ENCODE peak calls at places on chromosomes 16 and 17, in four cellular contexts. One of them, this sample, is unnamed.

GRCh38 chr16:2702871-2703745 is 16.9 kb downstream of the PRSS27 start:
- DNase-seq in mucosa of descending colon: no peak
- DNase-seq in fibroblast of mammary gland: no peak
- DNase-seq in transverse colon: no peak
- DNase-seq in this sample: no peak

GRCh38 chr17:75625813-75626486 is 7.3 kb upstream of the SMIM5 start:
- DNase-seq in mucosa of descending colon: no peak
- DNase-seq in fibroblast of mammary gland: peak; percentile 11
- DNase-seq in transverse colon: no peak
- DNase-seq in this sample: no peak

GRCh38 chr17:34886831-34887230 is 74.4 kb downstream of the CCT6B start:
- DNase-seq in mucosa of descending colon: no peak
- DNase-seq in fibroblast of mammary gland: no peak
- DNase-seq in transverse colon: no peak
- DNase-seq in this sample: no peak

GRCh38 chr17:61508912-61509311 is 56.7 kb downstream of the TBX4 start:
- DNase-seq in mucosa of descending colon: no peak
- DNase-seq in fibroblast of mammary gland: no peak
- DNase-seq in transverse colon: no peak
- DNase-seq in this sample: no peak

GRCh38 chr16:68040506-68041288 is 17.6 kb downstream of the DUS2 start:
- DNase-seq in mucosa of descending colon: peak; percentile 89
- DNase-seq in fibroblast of mammary gland: peak; percentile 60
- DNase-seq in transverse colon: peak; percentile 89
- DNase-seq in this sample: no peak

GRCh38 chr16:27779719-27780161 is 229.8 kb downstream of the KATNIP start:
- DNase-seq in mucosa of descending colon: no peak
- DNase-seq in fibroblast of mammary gland: peak; percentile 61
- DNase-seq in transverse colon: no peak
- DNase-seq in this sample: peak; percentile 98

GRCh38 chr17:11636771-11637170 is 38.5 kb downstream of the DNAH9 start:
- DNase-seq in mucosa of descending colon: no peak
- DNase-seq in fibroblast of mammary gland: no peak
- DNase-seq in transverse colon: no peak
- DNase-seq in this sample: no peak

GRCh38 chr17:39634384-39634871 is 2.5 kb upstream of the STARD3 start:
- DNase-seq in mucosa of descending colon: no peak
- DNase-seq in fibroblast of mammary gland: peak; percentile 50
- DNase-seq in transverse colon: peak; percentile 16
- DNase-seq in this sample: no peak

GRCh38 chr16:82657239-82657638 is 30.5 kb downstream of the CDH13 start:
- DNase-seq in mucosa of descending colon: no peak
- DNase-seq in fibroblast of mammary gland: peak; percentile 52
- DNase-seq in transverse colon: no peak
- DNase-seq in this sample: no peak

GRCh38 chr17:49312722-49313121 is 49.3 kb downstream of the ZNF652 start:
- DNase-seq in mucosa of descending colon: no peak
- DNase-seq in fibroblast of mammary gland: no peak
- DNase-seq in transverse colon: no peak
- DNase-seq in this sample: no peak

GRCh38 chr16:54280751-54281150 is 5.8 kb downstream of the IRX3 start:
- DNase-seq in mucosa of descending colon: no peak
- DNase-seq in fibroblast of mammary gland: peak; percentile 52
- DNase-seq in transverse colon: no peak
- DNase-seq in this sample: no peak

GRCh38 chr17:75031972-75032895 is 14.5 kb downstream of the ATP5PD start:
- DNase-seq in mucosa of descending colon: peak; percentile 58
- DNase-seq in fibroblast of mammary gland: peak; percentile 92
- DNase-seq in transverse colon: peak; percentile 74
- DNase-seq in this sample: peak; percentile 49

GRCh38 chr16:22665803-22666202 is 148.2 kb upstream of the HS3ST2 start:
- DNase-seq in mucosa of descending colon: no peak
- DNase-seq in fibroblast of mammary gland: no peak
- DNase-seq in transverse colon: no peak
- DNase-seq in this sample: no peak

GRCh38 chr16:84220851-84221250 is 19.0 kb downstream of the KCNG4 start:
- DNase-seq in mucosa of descending colon: no peak
- DNase-seq in fibroblast of mammary gland: no peak
- DNase-seq in transverse colon: no peak
- DNase-seq in this sample: no peak

GRCh38 chr16:8489580-8489979 is 100.7 kb downstream of the TMEM114 start:
- DNase-seq in mucosa of descending colon: no peak
- DNase-seq in fibroblast of mammary gland: no peak
- DNase-seq in transverse colon: no peak
- DNase-seq in this sample: no peak

GRCh38 chr17:78258323-78259229 is 27.1 kb downstream of the TMEM235 start:
- DNase-seq in mucosa of descending colon: no peak
- DNase-seq in fibroblast of mammary gland: no peak
- DNase-seq in transverse colon: no peak
- DNase-seq in this sample: no peak

GRCh38 chr17:71791311-71791710 is 329.5 kb upstream of the SOX9 start:
- DNase-seq in mucosa of descending colon: no peak
- DNase-seq in fibroblast of mammary gland: no peak
- DNase-seq in transverse colon: no peak
- DNase-seq in this sample: no peak

GRCh38 chr17:2958706-2959222 is 104.6 kb downstream of the OR1D5 start:
- DNase-seq in mucosa of descending colon: peak; percentile 14
- DNase-seq in fibroblast of mammary gland: no peak
- DNase-seq in transverse colon: no peak
- DNase-seq in this sample: no peak

GRCh38 chr16:4976079-4976478 is 17.9 kb downstream of the SEC14L5 start:
- DNase-seq in mucosa of descending colon: no peak
- DNase-seq in fibroblast of mammary gland: no peak
- DNase-seq in transverse colon: no peak
- DNase-seq in this sample: no peak

GRCh38 chr17:951388-952132 is 28.0 kb downstream of the NXN start:
- DNase-seq in mucosa of descending colon: peak; percentile 28
- DNase-seq in fibroblast of mammary gland: peak; percentile 86
- DNase-seq in transverse colon: peak; percentile 40
- DNase-seq in this sample: peak; percentile 76

GRCh38 chr17:2071421-2072281 is 16.7 kb downstream of the HIC1 start:
- DNase-seq in mucosa of descending colon: no peak
- DNase-seq in fibroblast of mammary gland: peak; percentile 21
- DNase-seq in transverse colon: peak; percentile 40
- DNase-seq in this sample: no peak

GRCh38 chr16:53545433-53545832 is 42.4 kb upstream of the AKTIP start:
- DNase-seq in mucosa of descending colon: no peak
- DNase-seq in fibroblast of mammary gland: no peak
- DNase-seq in transverse colon: no peak
- DNase-seq in this sample: no peak

GRCh38 chr16:83402969-83403368 is 404.8 kb upstream of the HSBP1 start:
- DNase-seq in mucosa of descending colon: no peak
- DNase-seq in fibroblast of mammary gland: peak; percentile 49
- DNase-seq in transverse colon: no peak
- DNase-seq in this sample: peak; percentile 11

GRCh38 chr16:4214215-4214621 is 27.7 kb downstream of the SRL start:
- DNase-seq in mucosa of descending colon: no peak
- DNase-seq in fibroblast of mammary gland: peak; percentile 94
- DNase-seq in transverse colon: peak; percentile 15
- DNase-seq in this sample: peak; percentile 96

GRCh38 chr17:67970783-67971182 is 25.5 kb downstream of the C17orf58 start:
- DNase-seq in mucosa of descending colon: no peak
- DNase-seq in fibroblast of mammary gland: no peak
- DNase-seq in transverse colon: no peak
- DNase-seq in this sample: no peak

GRCh38 chr17:9905902-9906301 is 831 bp upstream of the RCVRN start:
- DNase-seq in mucosa of descending colon: no peak
- DNase-seq in fibroblast of mammary gland: peak; percentile 51
- DNase-seq in transverse colon: no peak
- DNase-seq in this sample: no peak

GRCh38 chr17:50498021-50498874 is 10.0 kb upstream of the MYCBPAP start:
- DNase-seq in mucosa of descending colon: peak; percentile 40
- DNase-seq in fibroblast of mammary gland: no peak
- DNase-seq in transverse colon: peak; percentile 50
- DNase-seq in this sample: no peak

GRCh38 chr17:50890675-50891516 is 24.7 kb upstream of the TOB1 start:
- DNase-seq in mucosa of descending colon: no peak
- DNase-seq in fibroblast of mammary gland: no peak
- DNase-seq in transverse colon: no peak
- DNase-seq in this sample: no peak

GRCh38 chr17:29622337-29623282 is at the start of gene CORO6:
- DNase-seq in mucosa of descending colon: peak; percentile 69
- DNase-seq in fibroblast of mammary gland: no peak
- DNase-seq in transverse colon: peak; percentile 47
- DNase-seq in this sample: no peak

GRCh38 chr16:79962962-79963361 is 362.4 kb upstream of the MAF start:
- DNase-seq in mucosa of descending colon: no peak
- DNase-seq in fibroblast of mammary gland: no peak
- DNase-seq in transverse colon: no peak
- DNase-seq in this sample: no peak
- TF ChIP-seq CTCF in mucosa of descending colon: no peak
- TF ChIP-seq CTCF in fibroblast of mammary gland: no peak
- TF ChIP-seq CTCF in transverse colon: no peak
- TF ChIP-seq CTCF in this sample: no peak

DNA sequence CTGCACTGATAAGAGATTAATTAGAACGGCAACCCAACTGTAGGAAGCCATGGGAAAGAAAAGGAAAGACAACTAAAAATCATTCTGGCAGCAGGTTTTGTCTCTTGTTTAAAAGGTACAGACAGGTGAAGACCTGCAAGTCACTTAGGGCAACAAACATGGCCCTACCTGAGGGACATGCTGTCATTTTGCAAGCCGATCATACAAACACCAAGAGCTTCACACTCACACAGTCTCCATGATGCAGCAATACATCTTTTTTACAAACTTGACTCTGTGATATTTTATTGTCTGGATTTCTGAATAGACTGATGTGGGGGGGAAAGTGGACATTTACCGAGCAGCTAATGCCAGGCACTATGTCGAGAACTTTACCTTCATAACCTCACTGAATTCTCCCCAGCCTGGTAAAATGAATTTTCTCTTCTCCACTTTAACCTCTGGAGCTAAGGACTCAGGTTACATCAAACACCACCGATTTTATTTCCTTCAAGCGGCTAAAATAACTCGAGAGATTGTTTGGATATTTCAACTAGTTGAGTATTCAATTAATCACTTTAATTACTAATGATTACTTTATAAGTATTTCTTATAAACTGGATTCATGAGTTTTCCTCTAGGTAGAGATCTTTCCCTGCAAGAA is 101.6 kb downstream of the PARN start:
- DNase-seq in mucosa of descending colon: no peak
- DNase-seq in fibroblast of mammary gland: no peak
- DNase-seq in transverse colon: no peak
- DNase-seq in this sample: no peak
- H3K4me3 ChIP-seq in mucosa of descending colon: no peak overlapping the region
- H3K4me3 ChIP-seq in fibroblast of mammary gland: no peak overlapping the region
- H3K4me3 ChIP-seq in transverse colon: no peak overlapping the region
- H3K4me3 ChIP-seq in this sample: no peak overlapping the region

DNA sequence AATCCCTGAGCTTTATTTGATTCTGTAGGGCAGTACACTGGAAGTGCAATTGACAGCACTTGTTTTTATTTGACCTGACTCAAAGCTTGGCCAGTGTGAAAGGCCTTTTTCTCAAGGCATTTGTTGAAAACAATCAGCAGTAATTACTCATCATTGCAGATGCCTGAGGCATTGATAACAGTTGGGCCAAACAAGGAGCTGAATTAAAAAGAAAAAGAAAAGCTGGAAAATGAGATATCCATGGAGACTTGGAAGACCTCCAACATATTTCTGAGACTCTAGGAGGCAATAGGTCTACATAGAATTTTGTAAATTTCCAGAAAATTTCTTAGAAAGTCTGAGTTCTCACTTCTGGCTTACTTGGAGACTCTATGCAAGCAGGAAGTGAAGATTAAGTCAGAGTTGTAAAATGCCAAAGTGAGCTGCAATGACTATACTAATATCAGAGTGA is 200.8 kb upstream of the KCNJ16 start:
- DNase-seq in mucosa of descending colon: no peak
- DNase-seq in fibroblast of mammary gland: peak; percentile 82
- DNase-seq in transverse colon: no peak
- DNase-seq in this sample: peak; percentile 58
- TF ChIP-seq CTCF in mucosa of descending colon: no peak
- TF ChIP-seq CTCF in fibroblast of mammary gland: no peak
- TF ChIP-seq CTCF in transverse colon: no peak
- TF ChIP-seq CTCF in this sample: no peak

GRCh38 chr16:29744541-29745101 is 1.2 kb downstream of the C16orf54 start:
- DNase-seq in mucosa of descending colon: no peak
- DNase-seq in fibroblast of mammary gland: no peak
- DNase-seq in transverse colon: no peak
- DNase-seq in this sample: no peak

GRCh38 chr16:29743827-29744531 is 1.8 kb downstream of the C16orf54 start:
- DNase-seq in mucosa of descending colon: no peak
- DNase-seq in fibroblast of mammary gland: no peak
- DNase-seq in transverse colon: peak; percentile 28
- DNase-seq in this sample: no peak

GRCh38 chr16:29745853-29746345 is at the start of gene C16orf54:
- DNase-seq in mucosa of descending colon: peak; percentile 77
- DNase-seq in fibroblast of mammary gland: no peak
- DNase-seq in transverse colon: peak; percentile 87
- DNase-seq in this sample: no peak

GRCh38 chr16:29743475-29743826 is 2.3 kb downstream of the C16orf54 start:
- DNase-seq in mucosa of descending colon: peak; percentile 28
- DNase-seq in fibroblast of mammary gland: no peak
- DNase-seq in transverse colon: no peak
- DNase-seq in this sample: no peak

DNA sequence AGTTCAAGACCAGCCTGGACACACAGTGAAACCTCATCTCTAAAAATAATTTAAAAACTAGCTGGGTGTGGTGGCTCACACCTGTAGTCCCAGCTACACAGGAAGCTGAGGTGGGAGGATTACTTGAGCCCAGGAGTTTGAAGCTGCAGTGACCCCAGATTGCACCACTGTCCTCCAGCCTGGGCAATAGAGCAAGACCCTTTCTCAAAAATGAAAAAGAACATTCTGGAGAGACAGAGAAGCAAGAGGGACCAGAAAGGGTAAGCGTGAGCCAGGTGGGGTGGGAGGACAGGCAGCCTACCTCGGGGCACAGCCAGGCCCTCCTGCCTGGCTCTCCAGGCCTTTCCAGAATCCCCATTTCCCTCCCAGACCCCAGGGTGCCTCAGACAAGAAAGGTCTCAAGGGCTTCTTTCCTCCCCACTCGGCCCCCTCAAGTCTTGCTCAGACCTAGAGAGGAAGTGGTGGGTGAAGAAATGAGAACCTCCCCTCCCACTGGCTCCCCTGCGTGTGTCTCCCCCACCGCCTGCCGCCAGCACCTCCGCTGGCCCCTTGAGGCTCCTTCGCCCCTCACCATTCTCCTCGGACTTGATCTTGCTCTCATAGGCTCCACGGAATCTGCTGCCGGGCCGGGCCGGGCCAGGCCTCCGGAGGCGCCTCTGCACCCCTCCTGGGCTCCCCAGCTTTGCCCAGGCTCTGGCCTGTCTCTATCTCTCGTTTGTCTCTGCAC is 501 bp downstream of the C16orf54 start:
- DNase-seq in mucosa of descending colon: peak; percentile 46
- DNase-seq in fibroblast of mammary gland: no peak
- DNase-seq in transverse colon: peak; percentile 31
- DNase-seq in this sample: no peak
- H3K4me3 ChIP-seq in mucosa of descending colon: no peak overlapping the region
- H3K4me3 ChIP-seq in fibroblast of mammary gland: no peak overlapping the region
- H3K4me3 ChIP-seq in transverse colon: no peak overlapping the region
- H3K4me3 ChIP-seq in this sample: no peak overlapping the region